ENCODE peak calls at places on chromosomes 5 and 9, in five cellular contexts. V, I, N, C and Q are unnamed samples.

GRCh38 chr5:140312067-140312790 is 9.3 kb upstream of the PFDN1 start:
- DNase-seq in N (peak), I (no peak), V (peak), C (no peak), Q (no peak)

GRCh38 chr5:112915831-112916230 is 6.2 kb downstream of the REEP5 start:
- DNase-seq in N (peak), C (no peak), I (no peak), V (no peak), Q (no peak)

GRCh38 chr9:134618163-134618822 is 23.3 kb upstream of the COL5A1 start:
- DNase-seq in V (no peak), N (no peak), C (no peak), I (no peak), Q (no peak)

GRCh38 chr9:114898741-114899140 is 31.6 kb downstream of the TNFSF8 start:
- DNase-seq in N (peak), C (peak), V (no peak), I (peak), Q (no peak)

GRCh38 chr9:99391937-99392574 is 170.0 kb downstream of the SEC61B start:
- DNase-seq in C (no peak), I (no peak), N (no peak), V (no peak), Q (no peak)

GRCh38 chr5:54905246-54905770 is 80.1 kb downstream of the ESM1 start:
- DNase-seq in I (no peak), N (no peak), C (no peak), V (no peak), Q (no peak)

GRCh38 chr5:67902497-67902830 is 313.1 kb upstream of the PIK3R1 start:
- DNase-seq in N (no peak), I (no peak), V (no peak), C (no peak), Q (no peak)

GRCh38 chr9:112544477-112544876 is 57.9 kb downstream of the KIAA1958 start:
- DNase-seq in I (no peak), C (no peak), N (no peak), V (no peak), Q (no peak)

GRCh38 chr9:15155826-15156225 is 151.2 kb downstream of the TTC39B start:
- DNase-seq in V (no peak), I (no peak), C (no peak), N (no peak), Q (no peak)

GRCh38 chr9:89311346-89312153 is 555 bp downstream of the CKS2 start:
- DNase-seq in C (peak), N (no peak), V (no peak), I (no peak), Q (no peak)

GRCh38 chr9:9079473-9079872 is 1279.9 kb upstream of the DMAC1 start:
- DNase-seq in V (no peak), I (no peak), C (no peak), N (no peak), Q (no peak)

GRCh38 chr5:74556631-74557595 is 83.6 kb downstream of the ENC1 start:
- DNase-seq in I (no peak), V (no peak), N (no peak), C (no peak), Q (no peak)

GRCh38 chr5:10505517-10506095 is 58.3 kb upstream of the ANKRD33B start:
- DNase-seq in I (no peak), V (no peak), C (peak), N (no peak), Q (no peak)

GRCh38 chr9:134360180-134360759 is 34.0 kb downstream of the RXRA start:
- DNase-seq in C (no peak), I (no peak), V (no peak), N (no peak), Q (no peak)

GRCh38 chr9:129252937-129253819 is 75.1 kb upstream of the IER5L start:
- DNase-seq in N (no peak), C (no peak), V (no peak), I (no peak), Q (peak)

GRCh38 chr9:15211160-15211993 is 95.6 kb downstream of the TTC39B start:
- DNase-seq in V (peak), N (peak), C (peak), I (peak), Q (no peak)

GRCh38 chr9:32378496-32378895 is 5.9 kb upstream of the ACO1 start:
- DNase-seq in I (peak), V (peak), C (peak), N (peak), Q (peak)

GRCh38 chr9:69546265-69546664 is 125.9 kb downstream of the APBA1 start:
- DNase-seq in I (no peak), V (no peak), C (no peak), N (no peak), Q (no peak)

GRCh38 chr5:57817001-57817453 is 334.4 kb upstream of the ACTBL2 start:
- DNase-seq in N (no peak), I (no peak), V (no peak), C (no peak), Q (no peak)

GRCh38 chr5:169521366-169521983 is 62.1 kb upstream of the SPDL1 start:
- DNase-seq in C (no peak), N (no peak), V (no peak), I (no peak), Q (no peak)

GRCh38 chr9:90830977-90831376 is 29.4 kb downstream of the SYK start:
- DNase-seq in N (no peak), I (no peak), C (peak), V (no peak), Q (no peak)

GRCh38 chr9:16328349-16328748 is 542.1 kb downstream of the BNC2 start:
- DNase-seq in I (no peak), C (no peak), N (no peak), V (no peak), Q (no peak)

GRCh38 chr9:112354081-112354743 is 20.8 kb upstream of the PTBP3 start:
- DNase-seq in I (no peak), V (no peak), N (no peak), C (no peak), Q (no peak)

GRCh38 chr5:138065102-138065501 is 18.7 kb upstream of the WNT8A start:
- DNase-seq in I (no peak), C (no peak), V (no peak), N (no peak), Q (no peak)

GRCh38 chr5:78215972-78216371 is 78.5 kb downstream of the AP3B1 start:
- DNase-seq in V (no peak), C (no peak), N (no peak), I (no peak), Q (no peak)

GRCh38 chr5:176658817-176659216 is 11.5 kb downstream of the TSPAN17 start:
- DNase-seq in V (no peak), I (peak), C (no peak), N (peak), Q (no peak)

GRCh38 chr5:170486366-170486765 is 17.5 kb upstream of the KCNIP1 start:
- DNase-seq in I (no peak), C (no peak), V (no peak), N (no peak), Q (no peak)

GRCh38 chr9:95045751-95046150 is 271.8 kb downstream of the FANCC start:
- DNase-seq in V (no peak), I (no peak), C (no peak), N (no peak), Q (no peak)

GRCh38 chr9:123686131-123686848 is 243.6 kb downstream of the DENND1A start:
- DNase-seq in N (peak), I (no peak), V (no peak), C (no peak), Q (no peak)

GRCh38 chr9:77981907-77982306 is 49.7 kb downstream of the GNAQ start:
- DNase-seq in N (no peak), I (no peak), C (no peak), V (no peak), Q (no peak)
- H3K27ac ChIP-seq in N (peak), I (no peak), C (no peak), V (no peak), Q (peak)

DNA sequence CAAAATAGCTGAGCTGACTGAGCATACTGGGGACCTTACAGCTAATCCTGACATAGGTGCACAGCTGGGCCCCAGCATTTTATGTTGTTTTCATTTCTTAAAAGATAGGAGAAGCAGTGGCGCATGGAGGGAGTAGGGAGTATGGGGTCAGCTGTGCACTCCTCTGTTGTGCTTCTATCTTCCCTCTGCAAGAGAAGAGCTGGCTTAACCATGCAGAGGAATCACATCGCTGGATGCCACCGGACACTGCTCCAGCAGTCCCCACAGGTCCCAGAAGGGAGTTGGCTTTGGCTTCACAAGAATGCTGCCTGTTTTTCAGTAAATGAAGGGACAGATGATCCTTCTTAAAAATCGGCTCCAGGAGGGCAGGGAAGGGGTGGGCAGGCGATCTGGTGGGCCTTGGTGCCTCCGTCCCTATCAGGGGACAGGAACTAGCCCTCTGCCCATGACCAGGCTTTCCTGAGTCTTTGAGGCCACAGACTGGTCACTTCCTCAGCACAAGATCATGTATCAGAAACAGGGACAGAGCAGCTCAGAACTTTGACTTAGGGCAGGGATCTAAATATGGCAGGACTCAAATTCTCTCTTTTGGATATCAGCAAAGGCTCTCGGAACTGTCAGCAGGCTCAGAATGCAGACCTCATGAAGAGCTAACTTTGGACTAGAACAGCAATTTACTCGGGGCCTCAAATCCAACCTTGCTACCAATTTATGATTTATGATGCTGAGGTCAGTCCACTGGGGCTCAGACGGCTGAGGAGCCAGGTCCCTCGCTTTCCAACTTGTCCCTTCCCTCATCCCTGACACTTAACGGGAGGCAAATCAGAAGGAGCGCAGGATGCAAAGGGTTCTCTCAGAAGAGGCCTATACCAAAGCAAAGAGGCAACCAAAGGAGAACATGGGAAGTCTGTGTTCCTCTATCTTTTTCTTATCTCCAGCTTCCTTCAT is 47.2 kb downstream of the MARCHF3 start:
- DNase-seq in V (no peak), I (no peak), N (no peak), C (no peak), Q (no peak)
- H3K27ac ChIP-seq in V (no peak), I (no peak), N (no peak), C (no peak), Q (no peak)

GRCh38 chr5:147985593-147985992 is 78.2 kb upstream of the SPINK5 start:
- DNase-seq in I (no peak), N (no peak), V (no peak), C (no peak), Q (no peak)
- H3K27ac ChIP-seq in I (no peak), N (no peak), V (no peak), C (no peak), Q (no peak)

GRCh38 chr9:135907006-135907434 is 326 bp downstream of the CAMSAP1 start:
- DNase-seq in V (no peak), N (peak), C (no peak), I (no peak), Q (no peak)

GRCh38 chr9:135906291-135907005 is 898 bp downstream of the CAMSAP1 start:
- DNase-seq in N (peak), I (peak), C (peak), V (no peak), Q (no peak)

GRCh38 chr9:135908334-135909204 is 1.2 kb upstream of the CAMSAP1 start:
- DNase-seq in N (no peak), C (no peak), I (no peak), V (no peak), Q (no peak)

GRCh38 chr9:135909371-135909770 is 2.0 kb upstream of the CAMSAP1 start:
- DNase-seq in V (no peak), N (no peak), C (no peak), I (no peak), Q (no peak)

GRCh38 chr9:135907446-135908333 is at the start of gene CAMSAP1:
- DNase-seq in C (peak), I (peak), V (no peak), N (peak), Q (peak)
- H3K27ac ChIP-seq in C (peak), I (peak), V (peak), N (peak), Q (peak)

GRCh38 chr5:142814122-142814521 is 43.9 kb downstream of the ARHGAP26 start:
- DNase-seq in V (no peak), I (no peak), N (no peak), C (no peak), Q (no peak)
- H3K27ac ChIP-seq in V (peak), I (no peak), N (no peak), C (no peak), Q (no peak)